ENCODE peak calls at places on chromosomes 16 and 17, in four cellular contexts. U, M, W and O are unnamed samples.

GRCh38 chr16:50602531-50603205 is 54.5 kb downstream of the NKD1 start:
- DNase-seq in U (no peak), M (no peak), W (no peak), O (no peak)

GRCh38 chr17:74234482-74234881 is 21.1 kb downstream of the TTYH2 start:
- DNase-seq in U (no peak), M (no peak), W (no peak), O (no peak)

GRCh38 chr16:57568173-57568678 is 25.8 kb downstream of the ADGRG5 start:
- DNase-seq in U (no peak), M (no peak), W (no peak), O (no peak)

GRCh38 chr17:42407289-42407836 is 15.7 kb downstream of the CAVIN1 start:
- DNase-seq in U (no peak), M (peak; percentile 98), W (no peak), O (peak; percentile 82)

GRCh38 chr16:59213952-59214351 is 479.8 kb upstream of the GOT2 start:
- DNase-seq in U (no peak), M (no peak), W (no peak), O (no peak)

GRCh38 chr17:33990943-33991706 is 264.0 kb upstream of the CCL2 start:
- DNase-seq in U (no peak), M (no peak), W (no peak), O (no peak)

GRCh38 chr17:32912218-32912897 is 15.6 kb upstream of the TMEM98 start:
- DNase-seq in U (peak; percentile 44), M (peak; percentile 79), W (no peak), O (peak; percentile 64)

GRCh38 chr17:9517396-9517795 is 58.2 kb downstream of the STX8 start:
- DNase-seq in U (no peak), M (no peak), W (no peak), O (no peak)

GRCh38 chr16:88957887-88958577 is 19.0 kb downstream of the CBFA2T3 start:
- DNase-seq in U (no peak), M (no peak), W (no peak), O (no peak)

GRCh38 chr17:49629447-49629846 is 48.5 kb downstream of the SPOP start:
- DNase-seq in U (no peak), M (no peak), W (no peak), O (peak; percentile 31)

GRCh38 chr16:71627631-71628236 is 1.8 kb downstream of the MARVELD3 start:
- DNase-seq in U (no peak), M (no peak), W (no peak), O (no peak)

GRCh38 chr17:77604301-77605031 is 354.0 kb upstream of the TNRC6C start:
- DNase-seq in U (no peak), M (no peak), W (no peak), O (no peak)

DNA sequence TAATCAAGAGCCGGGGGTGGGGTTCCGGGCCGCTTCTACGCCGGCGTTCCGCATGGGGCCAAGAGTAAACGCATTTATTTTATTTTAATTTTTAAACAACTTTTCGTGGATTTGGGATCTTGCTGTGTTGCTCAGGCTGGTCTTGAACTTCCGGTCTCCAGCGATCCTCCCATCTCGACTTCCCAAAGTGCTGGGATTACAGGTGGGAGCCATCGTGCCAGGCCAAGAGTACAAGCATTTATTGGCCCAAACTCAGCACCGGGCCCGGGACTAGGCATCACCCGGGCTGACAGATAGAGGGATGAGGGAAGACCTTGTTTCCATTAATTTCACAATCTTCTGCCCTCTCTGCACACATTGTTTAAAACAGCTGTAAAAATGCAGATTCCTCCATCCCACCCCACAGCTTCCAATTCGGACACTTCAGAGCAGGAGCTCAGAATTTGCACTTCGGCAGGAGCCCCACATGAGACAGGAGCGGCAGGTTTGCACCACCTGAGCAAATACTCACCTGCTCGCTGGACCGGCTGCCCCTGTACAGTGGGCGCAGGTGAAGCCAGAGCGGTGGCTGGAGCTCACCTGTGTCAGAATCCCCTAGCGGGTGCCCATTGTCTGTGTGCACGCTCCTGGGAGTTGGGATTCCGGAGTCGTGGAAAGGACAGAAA is 663 bp upstream of the GINS2 start:
- DNase-seq in U (no peak), M (no peak), W (no peak), O (no peak)
- TF ChIP-seq CTCF in U (no peak), M (no peak), W (no peak), O (no peak)

GRCh38 chr16:48030926-48031325 is 124.9 kb downstream of the ABCC12 start:
- DNase-seq in U (no peak), M (no peak), W (no peak), O (no peak)
- H3K4me3 ChIP-seq in U (no peak overlapping the region), M (no peak overlapping the region), W (no peak overlapping the region), O (no peak overlapping the region)

GRCh38 chr17:80168371-80168770 is 1.5 kb upstream of the CARD14 start:
- DNase-seq in U (no peak), M (no peak), W (no peak), O (peak; percentile 33)
- TF ChIP-seq CTCF in U (no peak), M (no peak), W (no peak), O (no peak)

DNA sequence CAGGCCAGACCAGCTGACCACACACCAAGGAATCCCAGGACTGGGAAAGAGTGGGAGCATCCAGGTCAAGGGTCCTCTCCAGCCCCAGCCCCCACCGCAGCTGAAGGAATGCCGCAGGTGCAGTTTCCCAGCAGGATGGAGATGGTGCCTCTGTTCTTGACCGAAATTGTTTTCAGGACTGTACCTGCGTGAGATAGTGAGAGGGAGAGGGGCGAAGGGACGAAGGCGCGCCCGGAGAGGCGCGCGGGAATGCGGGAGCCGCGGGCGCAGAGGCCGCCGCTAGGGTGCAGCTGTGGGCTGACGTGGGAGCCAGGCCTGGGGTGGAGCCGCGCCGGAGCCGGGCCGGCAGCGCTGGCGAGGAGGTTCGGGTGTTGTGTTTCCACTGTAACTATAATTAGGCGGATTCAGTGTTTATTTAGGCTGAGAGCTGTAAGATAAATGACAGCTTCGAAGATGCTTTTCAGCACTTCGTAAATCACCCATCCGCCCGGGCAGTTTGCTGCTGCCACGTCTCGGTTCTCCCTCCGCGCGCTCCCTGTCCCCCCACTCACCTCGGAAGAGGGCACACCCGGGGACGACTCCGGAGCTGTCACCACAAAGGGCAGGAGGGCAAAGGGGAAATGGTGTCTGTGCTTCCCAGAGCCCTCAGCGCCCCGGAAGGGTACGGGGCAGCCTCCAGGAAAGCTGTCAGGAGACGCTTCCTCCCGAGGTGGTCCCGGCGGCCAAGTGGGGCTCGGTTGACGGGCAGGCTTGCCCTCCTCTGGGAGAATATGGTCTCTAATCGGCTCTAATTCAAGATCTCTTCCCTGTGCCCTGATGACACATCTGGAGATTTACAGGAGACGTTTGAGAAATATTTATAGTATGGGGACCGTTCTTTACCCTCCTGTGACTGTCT is 38.2 kb downstream of the HOXB1 start:
- DNase-seq in U (no peak), M (peak; percentile 62), W (peak; percentile 71), O (peak; percentile 76)
- H3K4me3 ChIP-seq in U (peak overlapping the region; percentile 31), M (no peak overlapping the region), W (peak overlapping the region; percentile 55), O (peak overlapping the region; percentile 53)

GRCh38 chr17:17704931-17705330 is 23.7 kb downstream of the RAI1 start:
- DNase-seq in U (no peak), M (no peak), W (no peak), O (no peak)

GRCh38 chr17:17708301-17708700 is 27.0 kb downstream of the RAI1 start:
- DNase-seq in U (no peak), M (no peak), W (no peak), O (no peak)

GRCh38 chr17:17703608-17703919 is 22.3 kb downstream of the RAI1 start:
- DNase-seq in U (no peak), M (no peak), W (no peak), O (no peak)

GRCh38 chr17:17708816-17709215 is 27.6 kb downstream of the RAI1 start:
- DNase-seq in U (no peak), M (no peak), W (no peak), O (no peak)

GRCh38 chr17:17706140-17707060 is 25.1 kb downstream of the RAI1 start:
- DNase-seq in U (no peak), M (no peak), W (no peak), O (no peak)
- TF ChIP-seq CTCF in U (peak; percentile 4), M (no peak), W (no peak), O (no peak)

DNA sequence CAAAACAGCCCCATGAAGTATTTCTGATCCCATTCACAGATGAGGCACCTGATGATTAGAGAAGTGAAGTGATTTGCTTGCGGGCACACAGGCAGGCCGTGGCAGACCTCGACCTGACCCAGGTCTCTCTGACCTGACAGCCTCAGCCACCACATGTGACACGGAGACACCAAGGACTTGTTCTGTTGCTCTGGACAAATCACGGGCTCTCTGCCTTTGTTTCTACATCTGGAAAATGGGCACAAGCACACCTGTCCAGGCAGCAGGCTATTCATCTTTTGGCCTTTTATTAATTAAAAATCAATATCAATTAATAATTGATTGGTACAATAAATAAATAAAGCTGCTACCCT is 3.4 kb downstream of the MAP3K14 start:
- DNase-seq in U (no peak), M (no peak), W (no peak), O (no peak)
- H3K4me3 ChIP-seq in U (no peak overlapping the region), M (no peak overlapping the region), W (peak overlapping the region; percentile 83), O (no peak overlapping the region)

GRCh38 chr17:47731396-47731795 is 1.6 kb upstream of the TBX21 start:
- DNase-seq in U (no peak), M (no peak), W (no peak), O (no peak)

GRCh38 chr17:47732399-47733046 is 513 bp upstream of the TBX21 start:
- DNase-seq in U (no peak), M (no peak), W (no peak), O (no peak)

GRCh38 chr17:47733414-47734288 is 615 bp downstream of the TBX21 start:
- DNase-seq in U (no peak), M (no peak), W (no peak), O (no peak)

GRCh38 chr17:47735139-47735464 is 2.1 kb downstream of the TBX21 start:
- DNase-seq in U (no peak), M (no peak), W (no peak), O (no peak)

GRCh38 chr17:47733047-47733413 is at the start of gene TBX21:
- DNase-seq in U (no peak), M (peak; percentile 25), W (peak; percentile 86), O (no peak)
- TF ChIP-seq CTCF in U (peak; percentile 28), M (peak; percentile 36), W (peak; percentile 68), O (no peak)

DNA sequence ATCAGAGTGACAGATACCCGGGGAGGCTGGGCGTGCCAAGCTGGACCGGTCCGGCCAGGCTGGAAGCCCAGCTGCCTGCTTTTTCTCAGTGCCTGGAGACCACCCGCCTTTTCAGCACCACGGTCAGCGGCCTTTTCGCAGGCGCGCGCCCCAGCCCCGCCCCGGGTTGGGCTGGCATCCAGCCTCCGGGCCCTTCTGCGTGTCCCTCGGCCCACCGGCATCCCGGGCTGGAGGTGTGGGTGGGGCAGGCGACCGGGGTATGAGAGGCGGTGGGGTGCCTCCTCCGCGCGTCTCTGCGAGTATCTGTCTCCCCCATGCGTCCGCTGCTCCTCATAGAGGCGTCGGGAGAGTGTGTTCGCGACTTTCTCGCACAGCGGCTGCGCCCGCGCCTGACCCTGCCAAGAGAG is 102.5 kb downstream of the MRM1 start:
- DNase-seq in U (no peak), M (peak; percentile 21), W (no peak), O (peak; percentile 28)
- H3K4me3 ChIP-seq in U (no peak overlapping the region), M (no peak overlapping the region), W (no peak overlapping the region), O (peak overlapping the region; percentile 17)